ENCODE peak calls at places on chromosome 3, in seven cellular contexts. Z, T, I, K, S, E and G are unnamed samples.

GRCh38 chr3:143751643-143752178 is 96.6 kb downstream of the SLC9A9 start:
- DNase-seq in Z (no peak), T (no peak), I (no peak), K (no peak), S (peak), E (no peak), G (no peak)

GRCh38 chr3:121985841-121986240 is 36.2 kb downstream of the ILDR1 start:
- DNase-seq in Z (no peak), T (no peak), I (no peak), K (no peak), S (no peak), E (no peak), G (no peak)

GRCh38 chr3:143167956-143168355 is 48.4 kb downstream of the CHST2 start:
- DNase-seq in Z (no peak), T (no peak), I (no peak), K (no peak), S (no peak), E (no peak), G (no peak)

GRCh38 chr3:146390967-146391366 is 78.4 kb downstream of the PLSCR2 start:
- DNase-seq in Z (no peak), T (no peak), I (no peak), K (no peak), S (no peak), E (no peak), G (no peak)

GRCh38 chr3:77467702-77468407 is 428.0 kb downstream of the ROBO2 start:
- DNase-seq in Z (peak), T (no peak), I (no peak), K (no peak), S (no peak), E (no peak), G (no peak)

GRCh38 chr3:60641354-60641753 is 609.9 kb downstream of the FHIT start:
- DNase-seq in Z (no peak), T (no peak), I (no peak), K (no peak), S (no peak), E (no peak), G (no peak)

GRCh38 chr3:155697542-155697941 is 47.3 kb downstream of the PLCH1 start:
- DNase-seq in Z (no peak), T (no peak), I (no peak), K (no peak), S (no peak), E (no peak), G (no peak)

GRCh38 chr3:127036209-127037020 is 53.5 kb downstream of the PLXNA1 start:
- DNase-seq in Z (peak), T (peak), I (no peak), K (no peak), S (no peak), E (no peak), G (no peak)

GRCh38 chr3:172069473-172069872 is 30.1 kb downstream of the FNDC3B start:
- DNase-seq in Z (no peak), T (no peak), I (no peak), K (no peak), S (no peak), E (no peak), G (no peak)

GRCh38 chr3:21486381-21486935 is 264.6 kb downstream of the ZNF385D start:
- DNase-seq in Z (no peak), T (no peak), I (no peak), K (no peak), S (no peak), E (no peak), G (no peak)

GRCh38 chr3:126731044-126731443 is 27.0 kb downstream of the CHCHD6 start:
- DNase-seq in Z (no peak), T (no peak), I (no peak), K (no peak), S (no peak), E (no peak), G (no peak)

GRCh38 chr3:169760479-169760878 is 4.4 kb downstream of the TERC start:
- DNase-seq in Z (no peak), T (no peak), I (no peak), K (no peak), S (no peak), E (no peak), G (no peak)

GRCh38 chr3:57805674-57806073 is 49.6 kb downstream of the SLMAP start:
- DNase-seq in Z (no peak), T (no peak), I (no peak), K (no peak), S (no peak), E (no peak), G (no peak)

GRCh38 chr3:86787091-86787490 is 203.9 kb downstream of the VGLL3 start:
- DNase-seq in Z (no peak), T (no peak), I (no peak), K (no peak), S (no peak), E (no peak), G (no peak)

GRCh38 chr3:191987951-191988350 is 527.0 kb downstream of the PYDC2 start:
- DNase-seq in Z (no peak), T (peak), I (no peak), K (no peak), S (no peak), E (no peak), G (no peak)

GRCh38 chr3:44136421-44136820 is 105.3 kb upstream of the TOPAZ1 start:
- DNase-seq in Z (no peak), T (no peak), I (no peak), K (no peak), S (no peak), E (no peak), G (no peak)

GRCh38 chr3:88301273-88302002 is 151.7 kb downstream of the C3orf38 start:
- DNase-seq in Z (no peak), T (no peak), I (no peak), K (no peak), S (no peak), E (no peak), G (no peak)

GRCh38 chr3:190119734-190120133 is 963 bp downstream of the P3H2 start:
- DNase-seq in Z (no peak), T (no peak), I (no peak), K (no peak), S (no peak), E (no peak), G (no peak)

GRCh38 chr3:35638640-35639250 is 580 bp upstream of the ARPP21 start:
- DNase-seq in Z (no peak), T (no peak), I (no peak), K (no peak), S (no peak), E (no peak), G (no peak)

GRCh38 chr3:186128158-186128557 is 19.3 kb upstream of the ETV5 start:
- DNase-seq in Z (no peak), T (no peak), I (no peak), K (no peak), S (no peak), E (no peak), G (no peak)

GRCh38 chr3:146374146-146374545 is 95.2 kb downstream of the PLSCR2 start:
- DNase-seq in Z (no peak), T (no peak), I (peak), K (no peak), S (no peak), E (no peak), G (no peak)

GRCh38 chr3:161042023-161042501 is 63.1 kb downstream of the B3GALNT1 start:
- DNase-seq in Z (no peak), T (no peak), I (no peak), K (no peak), S (no peak), E (no peak), G (no peak)

GRCh38 chr3:20316238-20316637 is 130.2 kb upstream of the SGO1 start:
- DNase-seq in Z (no peak), T (no peak), I (no peak), K (no peak), S (no peak), E (no peak), G (no peak)